ENCODE peak calls at places on chromosome 16, in six cellular contexts. Z is HL-60, K is SK-N-SH, N is prostate gland, V is K562, I is breast epithelium. R is an unnamed sample.

GRCh38 chr16:4917117-4917516 is 19.8 kb downstream of the PPL start:
- DNase-seq in N (no peak), Z (no peak), V (no peak), I (no peak), K (no peak), R (no peak)

GRCh38 chr16:27245276-27246231 is 23.0 kb downstream of the NSMCE1 start:
- DNase-seq in K (no peak), N (no peak), V (peak; percentile 50), Z (no peak), I (peak; percentile 15), R (no peak)

GRCh38 chr16:9049241-9049640 is 42.2 kb upstream of the HAPSTR1 start:
- DNase-seq in K (no peak), N (no peak), I (no peak), V (no peak), Z (no peak), R (no peak)

GRCh38 chr16:22296225-22297113 is 740 bp upstream of the POLR3E start:
- DNase-seq in Z (peak; percentile 10), V (no peak), I (no peak), K (no peak), N (no peak), R (peak; percentile 49)

GRCh38 chr16:61871837-61872777 is 164.1 kb downstream of the CDH8 start:
- DNase-seq in K (no peak), Z (no peak), V (no peak), N (no peak), I (no peak), R (peak; percentile 75)

GRCh38 chr16:75710344-75710743 is 9.1 kb upstream of the DUXB start:
- DNase-seq in V (no peak), K (no peak), Z (no peak), N (no peak), I (no peak), R (peak; percentile 16)

GRCh38 chr16:75351183-75351582 is 82.1 kb downstream of the CFDP1 start:
- DNase-seq in I (no peak), N (no peak), Z (no peak), V (no peak), K (peak; percentile 27), R (no peak)

GRCh38 chr16:23171234-23171948 is 11.2 kb upstream of the SCNN1G start:
- DNase-seq in K (no peak), I (no peak), V (no peak), N (no peak), Z (no peak), R (no peak)

GRCh38 chr16:48003226-48003907 is 152.4 kb downstream of the ABCC12 start:
- DNase-seq in V (no peak), Z (no peak), I (no peak), K (no peak), N (no peak), R (peak; percentile 58)

GRCh38 chr16:81896902-81897301 is 114.4 kb downstream of the SDR42E1 start:
- DNase-seq in K (no peak), Z (no peak), N (no peak), V (no peak), I (no peak), R (no peak)

GRCh38 chr16:69522041-69522578 is 43.7 kb upstream of the NFAT5 start:
- DNase-seq in N (no peak), K (no peak), I (no peak), Z (no peak), V (no peak), R (no peak)

GRCh38 chr16:66188786-66189725 is 177.4 kb upstream of the CDH5 start:
- DNase-seq in Z (no peak), N (no peak), I (no peak), K (no peak), V (no peak), R (no peak)

GRCh38 chr16:10629592-10629963 is 49.2 kb upstream of the EMP2 start:
- DNase-seq in N (no peak), V (peak; percentile 30), K (no peak), Z (no peak), I (no peak), R (peak; percentile 74)

GRCh38 chr16:75311383-75311938 is 60.0 kb upstream of the BCAR1 start:
- DNase-seq in K (no peak), I (no peak), Z (no peak), N (no peak), V (no peak), R (no peak)

GRCh38 chr16:56734429-56734828 is 4.5 kb downstream of the NUP93 start:
- DNase-seq in N (no peak), I (no peak), K (no peak), V (peak; percentile 40), Z (no peak), R (no peak)

GRCh38 chr16:22233050-22233405 is 26.9 kb downstream of the EEF2K start:
- DNase-seq in V (no peak), Z (no peak), K (no peak), N (no peak), I (no peak), R (no peak)

GRCh38 chr16:728131-728889 is 1.4 kb downstream of the HAGHL start:
- DNase-seq in Z (peak; percentile 81), V (peak; percentile 90), N (peak; percentile 50), I (peak; percentile 48), K (peak; percentile 96), R (peak; percentile 80)

GRCh38 chr16:47565454-47565853 is 104.3 kb downstream of the PHKB start:
- DNase-seq in K (no peak), N (no peak), V (no peak), I (peak; percentile 19), Z (peak; percentile 95), R (no peak)

GRCh38 chr16:10736926-10737625 is 6.6 kb upstream of the NUBP1 start:
- DNase-seq in V (peak; percentile 75), K (peak; percentile 70), Z (peak; percentile 69), I (peak; percentile 53), N (peak; percentile 63), R (peak; percentile 66)

GRCh38 chr16:56207421-56207820 is 16.1 kb downstream of the GNAO1 start:
- DNase-seq in Z (no peak), N (no peak), I (no peak), V (no peak), K (no peak), R (no peak)

GRCh38 chr16:56872863-56873391 is 7.9 kb downstream of the SLC12A3 start:
- DNase-seq in K (no peak), I (no peak), Z (no peak), V (no peak), N (no peak), R (no peak)

GRCh38 chr16:24539850-24540484 is 601 bp downstream of the RBBP6 start:
- DNase-seq in N (peak; percentile 44), I (peak; percentile 43), Z (peak; percentile 38), K (no peak), V (peak; percentile 36), R (peak; percentile 33)

GRCh38 chr16:12750554-12750918 is 53.2 kb downstream of the CPPED1 start:
- DNase-seq in V (no peak), I (no peak), N (no peak), K (no peak), Z (no peak), R (no peak)

GRCh38 chr16:88719267-88719932 is 13.1 kb downstream of the CTU2 start:
- DNase-seq in K (no peak), V (no peak), I (no peak), N (no peak), Z (no peak), R (no peak)
- TF ChIP-seq POLR2AphosphoS5 in K (no peak), V (no peak), I (no peak), N (no peak), Z (no peak), R (no peak)

GRCh38 chr16:3878610-3879009 is 1.9 kb downstream of the CREBBP start:
- DNase-seq in V (no peak), N (no peak), Z (peak; percentile 58), K (no peak), I (no peak), R (no peak)

GRCh38 chr16:3881499-3881995 is 1.0 kb upstream of the CREBBP start:
- DNase-seq in I (peak; percentile 35), V (peak; percentile 24), Z (no peak), N (no peak), K (no peak), R (peak; percentile 48)

GRCh38 chr16:3879258-3879886 is 1.1 kb downstream of the CREBBP start:
- DNase-seq in N (peak; percentile 14), Z (peak; percentile 15), V (no peak), I (no peak), K (peak; percentile 54), R (peak; percentile 44)

GRCh38 chr16:3880623-3881498 is at the start of gene CREBBP:
- DNase-seq in Z (peak; percentile 75), V (peak; percentile 94), I (peak; percentile 84), K (peak; percentile 97), N (peak; percentile 83), R (peak; percentile 94)

GRCh38 chr16:3879887-3880564 is 487 bp downstream of the CREBBP start:
- DNase-seq in K (peak; percentile 91), N (peak; percentile 69), V (peak; percentile 82), I (peak; percentile 59), Z (peak; percentile 52), R (peak; percentile 68)
- TF ChIP-seq CTCF in K (no peak), N (no peak), V (peak; percentile 55), I (no peak), Z (no peak), R (no peak)

GRCh38 chr16:51538707-51539604 is 387.9 kb upstream of the SALL1 start:
- DNase-seq in N (no peak), Z (no peak), I (no peak), V (no peak), K (peak; percentile 13), R (no peak)

GRCh38 chr16:51544850-51545467 is 393.9 kb upstream of the SALL1 start:
- DNase-seq in K (no peak), I (no peak), Z (no peak), N (no peak), V (no peak), R (peak; percentile 61)

GRCh38 chr16:51545951-51546350 is 394.9 kb upstream of the SALL1 start:
- DNase-seq in Z (no peak), V (no peak), N (no peak), I (no peak), K (no peak), R (no peak)

GRCh38 chr16:51540259-51540658 is 389.2 kb upstream of the SALL1 start:
- DNase-seq in N (no peak), V (no peak), I (no peak), K (no peak), Z (no peak), R (no peak)

GRCh38 chr16:51542856-51543510 is 391.9 kb upstream of the SALL1 start:
- DNase-seq in K (peak; percentile 26), I (no peak), N (no peak), V (no peak), Z (no peak), R (peak; percentile 18)
- TF ChIP-seq POLR2AphosphoS5 in K (no peak), I (no peak), N (no peak), V (no peak), Z (no peak), R (no peak)

DNA sequence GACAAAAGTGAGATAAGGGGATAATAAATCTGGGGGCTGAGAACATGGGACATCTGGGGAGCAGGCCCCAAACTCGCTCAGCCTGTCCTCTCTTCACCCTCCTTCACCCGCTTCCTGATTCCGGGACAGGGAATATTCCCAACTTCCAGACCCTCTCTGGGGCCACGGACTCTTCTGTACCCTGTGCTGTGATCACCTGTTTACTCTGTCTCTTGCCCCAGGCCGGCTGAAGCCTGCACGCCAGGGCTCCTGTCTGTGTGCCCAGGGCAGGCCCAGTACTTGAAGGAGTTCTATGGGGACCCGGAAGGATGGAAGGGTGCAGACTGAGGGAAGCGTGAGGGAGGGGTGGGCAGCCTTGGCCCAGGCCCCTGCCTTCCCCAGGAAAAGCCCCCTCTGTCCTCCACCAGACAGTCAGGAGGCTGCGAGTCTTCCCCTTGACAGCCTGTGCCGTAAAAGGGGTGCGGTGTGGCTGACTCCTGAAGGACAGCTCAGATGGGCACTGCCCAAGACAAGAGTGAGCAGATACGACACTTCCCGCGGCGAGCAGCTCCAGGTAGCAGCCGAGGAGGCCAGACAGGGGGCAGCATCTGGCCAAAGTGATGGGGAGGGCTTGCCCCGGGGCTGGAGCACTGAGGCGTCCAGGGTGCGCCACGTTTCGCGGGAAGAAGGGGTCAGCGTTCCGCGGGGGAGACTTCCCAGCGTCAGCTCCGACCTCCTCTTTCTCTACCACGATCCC is 1.0 kb upstream of the CCNF start:
- DNase-seq in Z (no peak), I (no peak), N (peak; percentile 16), K (peak; percentile 68), V (peak; percentile 77), R (peak; percentile 58)
- TF ChIP-seq CTCF in Z (no peak), I (peak; percentile 20), N (no peak), K (no peak), V (peak; percentile 70), R (peak; percentile 56)

R was measured in GM23338.